ENCODE peak calls at places on chromosomes 6 and 20, in eight cellular contexts. C is psoas muscle, K is Peyer's patch, H is Calu3, E is RWPE2, V is pancreas, R is cardiac muscle cell, F is dorsolateral prefrontal cortex. M is an unnamed sample.

GRCh38 chr6:54493138-54493537 is 184.9 kb downstream of the TINAG start:
- DNase-seq in C (no peak), K (no peak), H (no peak), E (no peak), V (no peak), R (no peak), F (no peak), M (no peak)

GRCh38 chr6:13135152-13135551 is 193.2 kb downstream of the TBC1D7 start:
- DNase-seq in C (no peak), K (no peak), H (no peak), E (no peak), V (no peak), R (no peak), F (no peak), M (no peak)

GRCh38 chr20:61490721-61491120 is 238.7 kb downstream of the CDH4 start:
- DNase-seq in C (no peak), K (no peak), H (no peak), E (no peak), V (no peak), R (no peak), F (no peak), M (no peak)

GRCh38 chr20:34012735-34013134 is 19.0 kb downstream of the RALY start:
- DNase-seq in C (no peak), K (no peak), H (no peak), E (no peak), V (no peak), R (no peak), F (no peak), M (no peak)

GRCh38 chr20:7193681-7194080 is 426.2 kb downstream of the BMP2 start:
- DNase-seq in C (no peak), K (no peak), H (no peak), E (no peak), V (no peak), R (no peak), F (no peak), M (no peak)

GRCh38 chr6:71252407-71252806 is 36.2 kb upstream of the OGFRL1 start:
- DNase-seq in C (no peak), K (no peak), H (no peak), E (no peak), V (no peak), R (no peak), F (no peak), M (no peak)

GRCh38 chr6:127972815-127973214 is 72.0 kb upstream of the THEMIS start:
- DNase-seq in C (no peak), K (no peak), H (no peak), E (no peak), V (no peak), R (no peak), F (no peak), M (no peak)

GRCh38 chr6:34044945-34045595 is 100.8 kb downstream of the GRM4 start:
- DNase-seq in C (no peak), K (no peak), H (no peak), E (no peak), V (no peak), R (no peak), F (no peak), M (no peak)

GRCh38 chr6:33750244-33750991 is 3.7 kb upstream of the IP6K3 start:
- DNase-seq in C (peak), K (no peak), H (no peak), E (no peak), V (no peak), R (no peak), F (no peak), M (no peak)

GRCh38 chr6:37592085-37592698 is 92.5 kb upstream of the CCDC167 start:
- DNase-seq in C (no peak), K (no peak), H (no peak), E (no peak), V (no peak), R (no peak), F (no peak), M (no peak)

GRCh38 chr6:136784910-136785746 is 7.1 kb downstream of the MAP3K5 start:
- DNase-seq in C (peak), K (peak), H (peak), E (no peak), V (peak), R (no peak), F (no peak), M (no peak)

GRCh38 chr6:49666930-49667369 is 30.3 kb upstream of the RHAG start:
- DNase-seq in C (no peak), K (no peak), H (no peak), E (no peak), V (no peak), R (no peak), F (no peak), M (no peak)

GRCh38 chr6:105319331-105319730 is 83.6 kb downstream of the PREP start:
- DNase-seq in C (no peak), K (no peak), H (no peak), E (no peak), V (no peak), R (no peak), F (no peak), M (no peak)

GRCh38 chr6:70884074-70884983 is 72.5 kb downstream of the B3GAT2 start:
- DNase-seq in C (peak), K (peak), H (peak), E (no peak), V (peak), R (peak), F (peak), M (peak)

GRCh38 chr20:54043044-54043967 is 27.1 kb downstream of the BCAS1 start:
- DNase-seq in C (no peak), K (no peak), H (no peak), E (no peak), V (no peak), R (no peak), F (peak), M (no peak)

GRCh38 chr6:1436334-1437306 is 47.2 kb downstream of the FOXF2 start:
- DNase-seq in C (no peak), K (no peak), H (peak), E (no peak), V (no peak), R (peak), F (no peak), M (peak)

GRCh38 chr20:34663213-34663943 is 13.5 kb downstream of the PIGU start:
- DNase-seq in C (no peak), K (no peak), H (no peak), E (no peak), V (no peak), R (no peak), F (no peak), M (no peak)

GRCh38 chr6:8738951-8739350 is 303.6 kb upstream of the SLC35B3 start:
- DNase-seq in C (no peak), K (no peak), H (no peak), E (no peak), V (no peak), R (no peak), F (no peak), M (no peak)

GRCh38 chr20:35558981-35559693 is 17.3 kb downstream of the ERGIC3 start:
- DNase-seq in C (no peak), K (no peak), H (no peak), E (peak), V (no peak), R (no peak), F (no peak), M (peak)

GRCh38 chr6:154951400-154952200 is 43.5 kb upstream of the TIAM2 start:
- DNase-seq in C (no peak), K (peak), H (peak), E (no peak), V (no peak), R (no peak), F (no peak), M (no peak)

GRCh38 chr6:30830438-30830837 is 53.9 kb upstream of the DDR1 start:
- DNase-seq in C (no peak), K (peak), H (no peak), E (no peak), V (no peak), R (no peak), F (no peak), M (no peak)

GRCh38 chr6:75489025-75489424 is 4.6 kb downstream of the FILIP1 start:
- DNase-seq in C (no peak), K (no peak), H (no peak), E (no peak), V (no peak), R (no peak), F (no peak), M (no peak)

GRCh38 chr6:14762077-14762476 is 483.8 kb upstream of the JARID2 start:
- DNase-seq in C (no peak), K (no peak), H (no peak), E (no peak), V (no peak), R (no peak), F (no peak), M (no peak)

GRCh38 chr6:88519227-88520019 is 353.3 kb upstream of the CNR1 start:
- DNase-seq in C (no peak), K (no peak), H (no peak), E (no peak), V (no peak), R (peak), F (no peak), M (no peak)

GRCh38 chr6:120147218-120147871 is 797.8 kb upstream of the MAN1A1 start:
- DNase-seq in C (no peak), K (no peak), H (no peak), E (no peak), V (no peak), R (no peak), F (no peak), M (no peak)

GRCh38 chr6:161135695-161136591 is 137.9 kb downstream of the AGPAT4 start:
- DNase-seq in C (no peak), K (no peak), H (no peak), E (no peak), V (no peak), R (no peak), F (no peak), M (no peak)

GRCh38 chr6:9484091-9484490 is 930.8 kb downstream of the TFAP2A start:
- DNase-seq in C (no peak), K (no peak), H (no peak), E (no peak), V (no peak), R (no peak), F (no peak), M (no peak)

GRCh38 chr6:1619106-1619665 is 9.5 kb downstream of the FOXC1 start:
- DNase-seq in C (no peak), K (no peak), H (no peak), E (peak), V (no peak), R (no peak), F (no peak), M (no peak)

GRCh38 chr6:154705471-154706113 is 27.6 kb upstream of the SCAF8 start:
- DNase-seq in C (no peak), K (no peak), H (no peak), E (no peak), V (no peak), R (no peak), F (no peak), M (no peak)

GRCh38 chr6:113447088-113447831 is 409.9 kb upstream of the MARCKS start:
- DNase-seq in C (no peak), K (no peak), H (no peak), E (no peak), V (no peak), R (no peak), F (no peak), M (no peak)

GRCh38 chr6:158408552-158409130 is 96.4 kb downstream of the TULP4 start:
- DNase-seq in C (peak), K (no peak), H (no peak), E (no peak), V (no peak), R (peak), F (peak), M (no peak)

GRCh38 chr6:111994791-111995190 is 59.1 kb upstream of the CCN6 start:
- DNase-seq in C (no peak), K (no peak), H (no peak), E (no peak), V (no peak), R (no peak), F (no peak), M (no peak)

GRCh38 chr20:17614176-17614811 is 44.4 kb downstream of the DSTN start:
- DNase-seq in C (peak), K (peak), H (no peak), E (peak), V (peak), R (peak), F (peak), M (no peak)

GRCh38 chr6:50965495-50965894 is 146.8 kb downstream of the TFAP2B start:
- DNase-seq in C (no peak), K (no peak), H (no peak), E (no peak), V (no peak), R (no peak), F (no peak), M (no peak)

GRCh38 chr6:100099189-100100074 is 105.4 kb upstream of the MCHR2 start:
- DNase-seq in C (no peak), K (no peak), H (no peak), E (no peak), V (no peak), R (peak), F (no peak), M (no peak)

GRCh38 chr20:38123021-38123587 is 42.0 kb downstream of the TGM2 start:
- DNase-seq in C (no peak), K (peak), H (no peak), E (peak), V (no peak), R (no peak), F (no peak), M (no peak)

DNA sequence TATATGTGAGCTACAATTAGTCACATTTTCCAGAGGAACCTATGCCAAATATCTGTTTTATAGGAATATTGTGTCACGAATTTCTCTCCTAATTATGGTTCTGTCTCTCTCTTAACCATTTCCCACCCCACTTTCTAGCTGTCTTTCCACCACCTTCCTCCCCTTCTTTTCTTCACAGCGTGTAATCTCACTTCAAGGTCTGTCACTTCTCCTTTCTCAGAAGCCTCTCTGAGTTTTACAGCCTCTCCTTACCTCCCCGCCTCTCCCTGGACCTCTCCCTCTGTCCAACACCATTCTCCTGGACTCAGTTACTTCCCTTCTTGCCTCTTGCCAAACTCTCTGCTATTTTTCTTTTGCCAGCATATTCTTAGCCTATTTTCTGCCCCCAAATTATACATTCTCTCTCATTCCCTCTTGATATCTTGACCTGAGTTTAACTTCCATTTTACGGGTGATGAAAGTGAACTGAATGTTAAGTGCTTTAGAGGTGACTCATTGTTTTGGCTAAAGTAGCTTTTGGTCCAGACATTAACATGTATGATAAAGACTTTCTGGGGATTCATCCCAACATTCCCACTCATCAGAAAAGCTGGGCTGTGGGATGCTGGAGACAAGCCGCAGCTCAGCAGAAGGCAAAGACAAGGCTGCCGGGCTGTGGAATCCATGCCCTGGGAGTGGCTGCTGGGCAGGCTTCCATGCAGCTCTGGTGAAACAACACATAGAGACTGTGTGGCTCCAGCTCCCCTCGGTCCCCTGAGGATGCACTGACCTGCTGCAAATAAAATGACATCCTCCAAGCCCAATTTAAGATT is 90.1 kb upstream of the SYNDIG1 start:
- DNase-seq in C (peak), K (no peak), H (no peak), E (no peak), V (no peak), R (no peak), F (no peak), M (no peak)
- TF ChIP-seq CTCF in C (no peak), K (no peak), H (no peak), E (no peak), V (no peak), R (no peak), F (no peak), M (no peak)

GRCh38 chr20:564195-564594 is 20.6 kb upstream of the CSNK2A1 start:
- DNase-seq in C (no peak), K (no peak), H (no peak), E (no peak), V (no peak), R (no peak), F (no peak), M (no peak)

GRCh38 chr20:561437-562231 is 18.0 kb upstream of the CSNK2A1 start:
- DNase-seq in C (peak), K (peak), H (peak), E (no peak), V (no peak), R (peak), F (peak), M (peak)

GRCh38 chr20:562232-562897 is 18.8 kb upstream of the CSNK2A1 start:
- DNase-seq in C (no peak), K (no peak), H (no peak), E (no peak), V (no peak), R (no peak), F (no peak), M (no peak)

GRCh38 chr20:558117-558516 is 14.5 kb upstream of the CSNK2A1 start:
- DNase-seq in C (no peak), K (no peak), H (no peak), E (no peak), V (no peak), R (no peak), F (no peak), M (no peak)

GRCh38 chr20:560680-561079 is 17.1 kb upstream of the CSNK2A1 start:
- DNase-seq in C (no peak), K (no peak), H (no peak), E (no peak), V (no peak), R (no peak), F (no peak), M (no peak)
- TF ChIP-seq CTCF in C (no peak), K (no peak), H (no peak), E (no peak), V (no peak), R (no peak), F (no peak), M (no peak)

GRCh38 chr6:72620866-72621242 is 1.0 kb upstream of the KCNQ5 start:
- DNase-seq in C (peak), K (peak), H (no peak), E (no peak), V (peak), R (no peak), F (no peak), M (no peak)

GRCh38 chr6:72623808-72624207 is 1.9 kb downstream of the KCNQ5 start:
- DNase-seq in C (no peak), K (no peak), H (no peak), E (no peak), V (no peak), R (peak), F (no peak), M (no peak)

GRCh38 chr6:72621243-72622093 is at the start of gene KCNQ5:
- DNase-seq in C (peak), K (peak), H (peak), E (no peak), V (no peak), R (peak), F (no peak), M (peak)

GRCh38 chr6:72619883-72620696 is 1.8 kb upstream of the KCNQ5 start:
- DNase-seq in C (peak), K (peak), H (peak), E (no peak), V (peak), R (peak), F (peak), M (no peak)

DNA sequence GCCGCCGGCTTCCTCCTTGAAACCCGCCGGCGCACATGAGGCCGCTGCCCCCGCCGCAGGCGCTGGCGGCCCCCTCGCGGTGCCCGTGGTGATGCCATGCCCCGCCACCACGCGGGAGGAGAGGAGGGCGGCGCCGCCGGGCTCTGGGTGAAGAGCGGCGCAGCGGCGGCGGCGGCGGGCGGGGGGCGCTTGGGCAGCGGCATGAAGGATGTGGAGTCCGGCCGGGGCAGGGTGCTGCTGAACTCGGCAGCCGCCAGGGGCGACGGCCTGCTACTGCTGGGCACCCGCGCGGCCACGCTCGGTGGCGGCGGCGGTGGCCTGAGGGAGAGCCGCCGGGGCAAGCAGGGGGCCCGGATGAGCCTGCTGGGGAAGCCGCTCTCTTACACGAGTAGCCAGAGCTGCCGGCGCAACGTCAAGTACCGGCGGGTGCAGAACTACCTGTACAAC is 253 bp downstream of the KCNQ5 start:
- DNase-seq in C (peak), K (peak), H (no peak), E (peak), V (peak), R (peak), F (peak), M (peak)
- TF ChIP-seq CTCF in C (peak), K (peak), H (no peak), E (peak), V (peak), R (peak), F (peak), M (no peak)

GRCh38 chr6:11044712-11045167 is 635 bp upstream of the ELOVL2 start:
- DNase-seq in C (no peak), K (no peak), H (no peak), E (no peak), V (no peak), R (no peak), F (no peak), M (no peak)
- TF ChIP-seq CTCF in C (no peak), K (no peak), H (no peak), E (peak), V (no peak), R (no peak), F (no peak), M (no peak)